ENCODE peak calls at places on chromosomes 4 and X, in five cellular contexts. B, R, U, I and E are unnamed samples. For H3K4me1, the result is how much of the 10 kb centered on the place peaks cover.

GRCh38 chr4:32884198-32884597 is 2164.0 kb downstream of the PCDH7 start:
- DNase-seq in B (peak), R (no peak), U (no peak), I (no peak), E (no peak)

GRCh38 chrX:10050481-10050880 is 83.3 kb downstream of the CLDN34 start:
- DNase-seq in B (peak), R (peak), U (no peak), I (no peak), E (no peak)

GRCh38 chr4:125198916-125199315 is 115.8 kb upstream of the FAT4 start:
- DNase-seq in B (peak), R (no peak), U (no peak), I (no peak), E (no peak)

GRCh38 chrX:41373989-41374606 is 40.1 kb downstream of the DDX3X start:
- DNase-seq in B (no peak), R (no peak), U (no peak), I (no peak), E (no peak)

GRCh38 chr4:18398661-18399060 is 377.1 kb upstream of the LCORL start:
- DNase-seq in B (no peak), R (no peak), U (no peak), I (no peak), E (no peak)

GRCh38 chrX:65866146-65866545 is 173.7 kb downstream of the VSIG4 start:
- DNase-seq in B (no peak), R (no peak), U (no peak), I (no peak), E (no peak)

GRCh38 chr4:2934077-2934812 is 29.0 kb downstream of the NOP14 start:
- DNase-seq in B (peak), R (peak), U (peak), I (peak), E (peak)

GRCh38 chr4:5143306-5143861 is 92.1 kb downstream of the STK32B start:
- DNase-seq in B (no peak), R (no peak), U (no peak), I (no peak), E (no peak)

GRCh38 chr4:14348506-14348905 is 653.8 kb upstream of the CPEB2 start:
- DNase-seq in B (peak), R (no peak), U (no peak), I (no peak), E (no peak)

GRCh38 chr4:183783933-183784622 is 121.0 kb upstream of the STOX2 start:
- DNase-seq in B (peak), R (no peak), U (no peak), I (no peak), E (no peak)

GRCh38 chr4:88963817-88964216 is 93.2 kb downstream of the FAM13A start:
- DNase-seq in B (peak), R (no peak), U (no peak), I (peak), E (no peak)

GRCh38 chrX:18961686-18962085 is 22.2 kb downstream of the PHKA2 start:
- DNase-seq in B (peak), R (no peak), U (no peak), I (no peak), E (no peak)

GRCh38 chrX:69033936-69034335 is 131.3 kb downstream of the PJA1 start:
- DNase-seq in B (no peak), R (no peak), U (no peak), I (no peak), E (no peak)

GRCh38 chr4:24778427-24779225 is 16.7 kb upstream of the SOD3 start:
- DNase-seq in B (peak), R (peak), U (no peak), I (no peak), E (peak)

GRCh38 chrX:40098264-40099045 is 697 bp upstream of the BCOR start:
- DNase-seq in B (peak), R (peak), U (no peak), I (peak), E (peak)

GRCh38 chr4:88159137-88159725 is 792 bp upstream of the ABCG2 start:
- DNase-seq in B (peak), R (no peak), U (no peak), I (peak), E (peak)

GRCh38 chrX:18351774-18352173 is 2.7 kb downstream of the SCML2 start:
- DNase-seq in B (no peak), R (no peak), U (no peak), I (no peak), E (no peak)

GRCh38 chrX:64908121-64908520 is 68.1 kb downstream of the ZC4H2 start:
- DNase-seq in B (no peak), R (no peak), U (no peak), I (no peak), E (no peak)

GRCh38 chr4:174739576-174739975 is 89.5 kb downstream of the GLRA3 start:
- DNase-seq in B (no peak), R (no peak), U (no peak), I (no peak), E (no peak)

GRCh38 chr4:100414016-100414790 is 103.6 kb downstream of the EMCN start:
- DNase-seq in B (no peak), R (no peak), U (no peak), I (no peak), E (no peak)

GRCh38 chr4:77196866-77197265 is 39.9 kb downstream of the CCNG2 start:
- DNase-seq in B (no peak), R (no peak), U (no peak), I (no peak), E (no peak)

GRCh38 chrX:130103605-130104004 is 6.7 kb downstream of the ELF4 start:
- DNase-seq in B (no peak), R (no peak), U (no peak), I (no peak), E (no peak)
- H3K4me1 ChIP-seq in B (under half), R (under half), U (under half), I (under half), E (under half)

GRCh38 chr4:48047421-48047844 is 30.9 kb downstream of the NIPAL1 start:
- DNase-seq in B (peak), R (no peak), U (no peak), I (no peak), E (no peak)
- H3K4me1 ChIP-seq in B (under half), R (under half), U (under half), I (under half), E (under half)

DNA sequence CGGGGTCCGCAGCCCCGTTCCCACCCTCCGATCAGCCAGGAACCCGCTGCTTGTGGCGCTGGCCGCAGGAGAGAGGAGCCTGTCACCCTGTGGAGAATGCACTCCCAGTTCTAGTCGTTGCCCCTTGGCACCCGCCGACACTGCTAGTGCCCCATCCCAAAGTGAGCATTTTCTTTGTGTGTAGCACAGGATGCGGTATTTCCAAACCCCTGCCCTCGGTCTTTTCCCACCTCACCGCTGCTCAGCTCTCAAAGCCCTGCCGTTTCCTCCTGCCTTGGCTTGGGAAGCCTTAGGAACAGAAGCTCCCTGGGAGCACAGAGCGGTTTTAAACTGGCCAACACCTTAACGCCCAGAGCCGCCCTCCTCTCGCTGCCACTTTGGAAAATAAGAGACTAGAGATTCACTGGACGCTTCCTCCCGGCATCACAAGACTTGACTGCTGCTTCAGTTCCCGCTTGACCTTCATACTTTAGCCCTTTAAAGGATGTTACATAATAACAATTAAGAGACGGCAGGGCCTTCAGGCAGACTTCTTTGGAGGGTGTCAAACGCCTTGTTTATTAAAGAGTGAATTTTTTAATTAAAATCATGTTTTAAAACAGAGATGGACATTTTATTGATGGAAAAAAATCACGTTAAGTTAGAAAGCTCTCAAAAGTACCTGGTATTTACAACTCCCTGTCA is 843 bp downstream of the CYP4V2 start:
- DNase-seq in B (peak), R (peak), U (no peak), I (no peak), E (peak)
- H3K4me1 ChIP-seq in B (under half), R (half or more), U (under half), I (under half), E (under half)

GRCh38 chr4:159175165-159175988 is 72.5 kb downstream of the RAPGEF2 start:
- DNase-seq in B (peak), R (peak), U (peak), I (peak), E (peak)
- H3K4me1 ChIP-seq in B (half or more), R (half or more), U (under half), I (half or more), E (under half)

GRCh38 chr4:107215222-107215621 is 179.1 kb upstream of the DKK2 start:
- DNase-seq in B (no peak), R (no peak), U (no peak), I (no peak), E (no peak)
- H3K4me1 ChIP-seq in B (under half), R (under half), U (under half), I (under half), E (under half)

GRCh38 chr4:86970447-86971354 is 35.9 kb downstream of the AFF1 start:
- DNase-seq in B (no peak), R (no peak), U (no peak), I (no peak), E (no peak)
- H3K4me1 ChIP-seq in B (under half), R (half or more), U (under half), I (under half), E (under half)

GRCh38 chr4:94517492-94517891 is 65.8 kb downstream of the PDLIM5 start:
- DNase-seq in B (no peak), R (no peak), U (no peak), I (no peak), E (no peak)
- H3K4me1 ChIP-seq in B (half or more), R (half or more), U (under half), I (under half), E (under half)

DNA sequence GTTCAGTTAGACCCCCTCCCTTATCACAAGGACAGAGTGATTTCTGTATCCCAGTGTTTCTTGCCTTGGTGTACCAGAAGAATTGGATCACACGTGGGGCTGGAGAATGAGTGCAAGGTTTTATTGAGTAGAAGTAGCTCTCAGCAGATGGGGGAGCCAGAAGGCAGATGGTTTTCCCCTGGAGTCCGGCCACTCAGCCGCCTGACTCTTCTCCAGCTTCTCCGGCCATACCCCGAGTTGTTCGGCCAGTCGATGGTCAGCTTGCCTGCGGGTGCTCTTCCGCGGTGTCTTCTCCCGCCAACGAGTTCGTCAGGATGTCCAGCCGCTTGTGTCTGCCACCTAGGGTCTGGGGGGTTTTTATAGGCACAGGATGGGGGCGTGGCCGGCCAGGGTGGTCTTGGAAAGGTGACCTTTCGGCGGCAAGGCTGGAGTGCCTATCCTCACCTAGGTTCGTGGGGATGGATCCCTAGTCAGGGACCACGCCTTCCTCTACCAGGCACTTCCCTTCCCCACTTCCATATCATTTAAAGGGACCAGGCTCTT is 14.5 kb downstream of the GAB1 start:
- DNase-seq in B (no peak), R (no peak), U (no peak), I (no peak), E (no peak)
- H3K4me1 ChIP-seq in B (half or more), R (under half), U (under half), I (under half), E (under half)

GRCh38 chrX:107714196-107714811 is 61.3 kb downstream of the TSC22D3 start:
- DNase-seq in B (peak), R (no peak), U (no peak), I (no peak), E (no peak)
- H3K4me1 ChIP-seq in B (under half), R (half or more), U (under half), I (half or more), E (under half)